ENCODE peak calls at places on chromosomes 5 and 9, in eight cellular contexts. One of them, this sample, is unnamed.

GRCh38 chr9:123208626-123209174 is 59.7 kb downstream of the STRBP start:
- DNase-seq in transverse colon: no peak
- DNase-seq in hepatocyte: no peak
- DNase-seq in neuronal stem cell: no peak
- DNase-seq in mammary epithelial cell: no peak
- DNase-seq in Panc1: no peak
- DNase-seq in adrenal gland: no peak
- DNase-seq in astrocyte: no peak
- DNase-seq in this sample: no peak

GRCh38 chr5:32805966-32806626 is 95.0 kb downstream of the NPR3 start:
- DNase-seq in transverse colon: no peak
- DNase-seq in hepatocyte: peak; percentile 40
- DNase-seq in neuronal stem cell: no peak
- DNase-seq in mammary epithelial cell: peak; percentile 48
- DNase-seq in Panc1: peak; percentile 35
- DNase-seq in adrenal gland: no peak
- DNase-seq in astrocyte: peak; percentile 70
- DNase-seq in this sample: no peak

GRCh38 chr9:131270171-131271015 is 5.9 kb downstream of the FAM78A start:
- DNase-seq in transverse colon: peak; percentile 67
- DNase-seq in hepatocyte: no peak
- DNase-seq in neuronal stem cell: no peak
- DNase-seq in mammary epithelial cell: no peak
- DNase-seq in Panc1: no peak
- DNase-seq in adrenal gland: peak; percentile 75
- DNase-seq in astrocyte: no peak
- DNase-seq in this sample: no peak

GRCh38 chr5:139061274-139061673 is 136.9 kb downstream of the SIL1 start:
- DNase-seq in transverse colon: no peak
- DNase-seq in hepatocyte: peak; percentile 6
- DNase-seq in neuronal stem cell: no peak
- DNase-seq in mammary epithelial cell: peak; percentile 42
- DNase-seq in Panc1: no peak
- DNase-seq in adrenal gland: peak; percentile 91
- DNase-seq in astrocyte: peak; percentile 77
- DNase-seq in this sample: no peak

GRCh38 chr9:75265525-75265972 is 177.2 kb downstream of the OSTF1 start:
- DNase-seq in transverse colon: peak; percentile 54
- DNase-seq in hepatocyte: peak; percentile 71
- DNase-seq in neuronal stem cell: peak; percentile 54
- DNase-seq in mammary epithelial cell: peak; percentile 27
- DNase-seq in Panc1: peak; percentile 5
- DNase-seq in adrenal gland: peak; percentile 34
- DNase-seq in astrocyte: peak; percentile 4
- DNase-seq in this sample: no peak

GRCh38 chr5:122153774-122154173 is 24.4 kb downstream of the ZNF474 start:
- DNase-seq in transverse colon: no peak
- DNase-seq in hepatocyte: no peak
- DNase-seq in neuronal stem cell: no peak
- DNase-seq in mammary epithelial cell: no peak
- DNase-seq in Panc1: no peak
- DNase-seq in adrenal gland: no peak
- DNase-seq in astrocyte: peak; percentile 54
- DNase-seq in this sample: no peak

GRCh38 chr9:31776471-31776870 is 608.0 kb upstream of the ACO1 start:
- DNase-seq in transverse colon: no peak
- DNase-seq in hepatocyte: peak; percentile 42
- DNase-seq in neuronal stem cell: no peak
- DNase-seq in mammary epithelial cell: peak; percentile 26
- DNase-seq in Panc1: no peak
- DNase-seq in adrenal gland: peak; percentile 46
- DNase-seq in astrocyte: no peak
- DNase-seq in this sample: no peak

GRCh38 chr5:103263054-103263453 is 4.5 kb downstream of the MACIR start:
- DNase-seq in transverse colon: no peak
- DNase-seq in hepatocyte: no peak
- DNase-seq in neuronal stem cell: no peak
- DNase-seq in mammary epithelial cell: no peak
- DNase-seq in Panc1: no peak
- DNase-seq in adrenal gland: no peak
- DNase-seq in astrocyte: no peak
- DNase-seq in this sample: no peak

GRCh38 chr5:178126556-178126955 is 4.3 kb upstream of the RMND5B start:
- DNase-seq in transverse colon: no peak
- DNase-seq in hepatocyte: no peak
- DNase-seq in neuronal stem cell: peak; percentile 31
- DNase-seq in mammary epithelial cell: no peak
- DNase-seq in Panc1: no peak
- DNase-seq in adrenal gland: no peak
- DNase-seq in astrocyte: no peak
- DNase-seq in this sample: no peak

GRCh38 chr5:57436586-57436985 is 46.0 kb downstream of the ACTBL2 start:
- DNase-seq in transverse colon: no peak
- DNase-seq in hepatocyte: no peak
- DNase-seq in neuronal stem cell: no peak
- DNase-seq in mammary epithelial cell: no peak
- DNase-seq in Panc1: no peak
- DNase-seq in adrenal gland: no peak
- DNase-seq in astrocyte: no peak
- DNase-seq in this sample: no peak
- H3K27ac ChIP-seq in transverse colon: no peak overlapping the region
- H3K27ac ChIP-seq in hepatocyte: peak overlapping the region; percentile 91
- H3K27ac ChIP-seq in neuronal stem cell: no peak overlapping the region
- H3K27ac ChIP-seq in mammary epithelial cell: no peak overlapping the region
- H3K27ac ChIP-seq in Panc1: peak overlapping the region; percentile 83
- H3K27ac ChIP-seq in adrenal gland: no peak overlapping the region
- H3K27ac ChIP-seq in astrocyte: peak overlapping the region; percentile 100
- H3K27ac ChIP-seq in this sample: no peak overlapping the region

GRCh38 chr9:33447404-33448158 is at the start of gene AQP3:
- DNase-seq in transverse colon: peak; percentile 81
- DNase-seq in hepatocyte: peak; percentile 86
- DNase-seq in neuronal stem cell: peak; percentile 52
- DNase-seq in mammary epithelial cell: peak; percentile 44
- DNase-seq in Panc1: no peak
- DNase-seq in adrenal gland: peak; percentile 69
- DNase-seq in astrocyte: no peak
- DNase-seq in this sample: peak; percentile 15

GRCh38 chr9:33445941-33446506 is 1.4 kb downstream of the AQP3 start:
- DNase-seq in transverse colon: peak; percentile 42
- DNase-seq in hepatocyte: no peak
- DNase-seq in neuronal stem cell: no peak
- DNase-seq in mammary epithelial cell: no peak
- DNase-seq in Panc1: no peak
- DNase-seq in adrenal gland: no peak
- DNase-seq in astrocyte: no peak
- DNase-seq in this sample: no peak

GRCh38 chr9:33446507-33447403 is 638 bp downstream of the AQP3 start:
- DNase-seq in transverse colon: peak; percentile 56
- DNase-seq in hepatocyte: peak; percentile 82
- DNase-seq in neuronal stem cell: no peak
- DNase-seq in mammary epithelial cell: peak; percentile 58
- DNase-seq in Panc1: no peak
- DNase-seq in adrenal gland: peak; percentile 43
- DNase-seq in astrocyte: peak; percentile 47
- DNase-seq in this sample: no peak

GRCh38 chr9:33449715-33450114 is 2.3 kb upstream of the AQP3 start:
- DNase-seq in transverse colon: no peak
- DNase-seq in hepatocyte: no peak
- DNase-seq in neuronal stem cell: no peak
- DNase-seq in mammary epithelial cell: no peak
- DNase-seq in Panc1: no peak
- DNase-seq in adrenal gland: no peak
- DNase-seq in astrocyte: no peak
- DNase-seq in this sample: no peak

GRCh38 chr9:33448159-33448511 is 742 bp upstream of the AQP3 start:
- DNase-seq in transverse colon: no peak
- DNase-seq in hepatocyte: no peak
- DNase-seq in neuronal stem cell: no peak
- DNase-seq in mammary epithelial cell: peak; percentile 18
- DNase-seq in Panc1: no peak
- DNase-seq in adrenal gland: no peak
- DNase-seq in astrocyte: no peak
- DNase-seq in this sample: no peak
- H3K27ac ChIP-seq in transverse colon: no peak overlapping the region
- H3K27ac ChIP-seq in hepatocyte: peak overlapping the region; percentile 88
- H3K27ac ChIP-seq in neuronal stem cell: no peak overlapping the region
- H3K27ac ChIP-seq in mammary epithelial cell: no peak overlapping the region
- H3K27ac ChIP-seq in Panc1: no peak overlapping the region
- H3K27ac ChIP-seq in adrenal gland: no peak overlapping the region
- H3K27ac ChIP-seq in astrocyte: no peak overlapping the region
- H3K27ac ChIP-seq in this sample: no peak overlapping the region

DNA sequence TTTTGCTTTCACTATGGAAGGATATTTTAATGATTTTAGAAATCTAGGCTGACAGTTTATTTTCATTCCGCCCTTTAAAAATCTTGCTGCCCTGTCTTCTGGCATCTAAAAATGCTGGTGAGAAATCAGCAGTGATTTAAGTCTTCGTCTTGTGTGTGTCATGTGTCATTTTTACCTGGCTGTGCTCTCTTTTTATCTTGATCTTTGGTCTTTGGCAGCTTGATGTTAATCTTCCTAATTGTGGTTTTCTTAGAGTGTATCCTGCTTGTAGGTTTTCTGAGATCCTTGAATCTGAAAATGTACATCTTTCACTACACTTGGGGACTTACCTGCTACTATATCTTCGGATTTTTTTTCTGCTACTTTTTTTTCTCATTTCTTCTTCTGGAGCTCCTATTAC is 11.9 kb upstream of the LPCAT1 start:
- DNase-seq in transverse colon: no peak
- DNase-seq in hepatocyte: no peak
- DNase-seq in neuronal stem cell: no peak
- DNase-seq in mammary epithelial cell: no peak
- DNase-seq in Panc1: no peak
- DNase-seq in adrenal gland: no peak
- DNase-seq in astrocyte: no peak
- DNase-seq in this sample: no peak
- H3K27ac ChIP-seq in transverse colon: peak overlapping the region; percentile 68
- H3K27ac ChIP-seq in hepatocyte: no peak overlapping the region
- H3K27ac ChIP-seq in neuronal stem cell: no peak overlapping the region
- H3K27ac ChIP-seq in mammary epithelial cell: no peak overlapping the region
- H3K27ac ChIP-seq in Panc1: no peak overlapping the region
- H3K27ac ChIP-seq in adrenal gland: no peak overlapping the region
- H3K27ac ChIP-seq in astrocyte: no peak overlapping the region
- H3K27ac ChIP-seq in this sample: no peak overlapping the region

GRCh38 chr5:78827725-78828124 is 157.4 kb downstream of the ARSB start:
- DNase-seq in transverse colon: no peak
- DNase-seq in hepatocyte: no peak
- DNase-seq in neuronal stem cell: no peak
- DNase-seq in mammary epithelial cell: no peak
- DNase-seq in Panc1: no peak
- DNase-seq in adrenal gland: no peak
- DNase-seq in astrocyte: no peak
- DNase-seq in this sample: no peak
- H3K27ac ChIP-seq in transverse colon: no peak overlapping the region
- H3K27ac ChIP-seq in hepatocyte: no peak overlapping the region
- H3K27ac ChIP-seq in neuronal stem cell: no peak overlapping the region
- H3K27ac ChIP-seq in mammary epithelial cell: no peak overlapping the region
- H3K27ac ChIP-seq in Panc1: no peak overlapping the region
- H3K27ac ChIP-seq in adrenal gland: no peak overlapping the region
- H3K27ac ChIP-seq in astrocyte: no peak overlapping the region
- H3K27ac ChIP-seq in this sample: no peak overlapping the region

GRCh38 chr5:149185067-149185466 is 43.8 kb downstream of the ABLIM3 start:
- DNase-seq in transverse colon: no peak
- DNase-seq in hepatocyte: no peak
- DNase-seq in neuronal stem cell: no peak
- DNase-seq in mammary epithelial cell: no peak
- DNase-seq in Panc1: no peak
- DNase-seq in adrenal gland: no peak
- DNase-seq in astrocyte: no peak
- DNase-seq in this sample: no peak

GRCh38 chr5:149181702-149182101 is 40.4 kb downstream of the ABLIM3 start:
- DNase-seq in transverse colon: no peak
- DNase-seq in hepatocyte: no peak
- DNase-seq in neuronal stem cell: no peak
- DNase-seq in mammary epithelial cell: no peak
- DNase-seq in Panc1: no peak
- DNase-seq in adrenal gland: no peak
- DNase-seq in astrocyte: no peak
- DNase-seq in this sample: no peak

GRCh38 chr5:149188383-149188782 is 47.1 kb downstream of the ABLIM3 start:
- DNase-seq in transverse colon: no peak
- DNase-seq in hepatocyte: no peak
- DNase-seq in neuronal stem cell: no peak
- DNase-seq in mammary epithelial cell: no peak
- DNase-seq in Panc1: no peak
- DNase-seq in adrenal gland: no peak
- DNase-seq in astrocyte: no peak
- DNase-seq in this sample: no peak

GRCh38 chr5:149182241-149182640 is 40.9 kb downstream of the ABLIM3 start:
- DNase-seq in transverse colon: no peak
- DNase-seq in hepatocyte: no peak
- DNase-seq in neuronal stem cell: no peak
- DNase-seq in mammary epithelial cell: no peak
- DNase-seq in Panc1: no peak
- DNase-seq in adrenal gland: no peak
- DNase-seq in astrocyte: no peak
- DNase-seq in this sample: no peak

DNA sequence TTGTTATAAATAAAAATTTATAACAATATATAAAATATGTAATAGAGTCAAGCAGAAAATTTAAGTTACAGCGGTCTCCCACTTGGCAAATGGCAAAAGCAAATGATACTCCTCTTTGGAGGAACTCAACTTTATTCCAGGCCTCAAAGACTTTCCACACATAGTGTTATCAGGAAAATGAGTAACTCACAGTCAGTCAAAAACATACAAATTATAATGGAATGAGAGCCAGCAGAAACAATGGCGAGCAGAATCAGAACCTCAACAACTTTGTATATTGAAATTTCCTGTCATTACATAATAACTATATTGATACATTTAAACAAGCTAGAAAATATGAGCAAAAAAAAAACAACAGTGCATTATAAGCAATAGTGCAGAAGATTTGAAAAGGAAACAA is 45.2 kb downstream of the ABLIM3 start:
- DNase-seq in transverse colon: no peak
- DNase-seq in hepatocyte: no peak
- DNase-seq in neuronal stem cell: no peak
- DNase-seq in mammary epithelial cell: no peak
- DNase-seq in Panc1: no peak
- DNase-seq in adrenal gland: no peak
- DNase-seq in astrocyte: no peak
- DNase-seq in this sample: no peak
- H3K27ac ChIP-seq in transverse colon: no peak overlapping the region
- H3K27ac ChIP-seq in hepatocyte: no peak overlapping the region
- H3K27ac ChIP-seq in neuronal stem cell: no peak overlapping the region
- H3K27ac ChIP-seq in mammary epithelial cell: no peak overlapping the region
- H3K27ac ChIP-seq in Panc1: no peak overlapping the region
- H3K27ac ChIP-seq in adrenal gland: no peak overlapping the region
- H3K27ac ChIP-seq in astrocyte: no peak overlapping the region
- H3K27ac ChIP-seq in this sample: no peak overlapping the region

GRCh38 chr5:73663860-73664240 is 37.9 kb downstream of the ARHGEF28 start:
- DNase-seq in transverse colon: no peak
- DNase-seq in hepatocyte: no peak
- DNase-seq in neuronal stem cell: no peak
- DNase-seq in mammary epithelial cell: no peak
- DNase-seq in Panc1: no peak
- DNase-seq in adrenal gland: no peak
- DNase-seq in astrocyte: no peak
- DNase-seq in this sample: no peak
- H3K27ac ChIP-seq in transverse colon: no peak overlapping the region
- H3K27ac ChIP-seq in hepatocyte: peak overlapping the region; percentile 21
- H3K27ac ChIP-seq in neuronal stem cell: no peak overlapping the region
- H3K27ac ChIP-seq in mammary epithelial cell: no peak overlapping the region
- H3K27ac ChIP-seq in Panc1: peak overlapping the region; percentile 17
- H3K27ac ChIP-seq in adrenal gland: peak overlapping the region; percentile 65
- H3K27ac ChIP-seq in astrocyte: no peak overlapping the region
- H3K27ac ChIP-seq in this sample: no peak overlapping the region

GRCh38 chr5:34687269-34688011 is 31.3 kb downstream of the RAI14 start:
- DNase-seq in transverse colon: no peak
- DNase-seq in hepatocyte: peak; percentile 41
- DNase-seq in neuronal stem cell: no peak
- DNase-seq in mammary epithelial cell: no peak
- DNase-seq in Panc1: no peak
- DNase-seq in adrenal gland: no peak
- DNase-seq in astrocyte: peak; percentile 95
- DNase-seq in this sample: no peak
- H3K27ac ChIP-seq in transverse colon: peak overlapping the region; percentile 70
- H3K27ac ChIP-seq in hepatocyte: peak overlapping the region; percentile 87
- H3K27ac ChIP-seq in neuronal stem cell: no peak overlapping the region
- H3K27ac ChIP-seq in mammary epithelial cell: no peak overlapping the region
- H3K27ac ChIP-seq in Panc1: no peak overlapping the region
- H3K27ac ChIP-seq in adrenal gland: no peak overlapping the region
- H3K27ac ChIP-seq in astrocyte: peak overlapping the region; percentile 99
- H3K27ac ChIP-seq in this sample: no peak overlapping the region

This sample was measured in caudate nucleus.